ENCODE peak calls at places on chromosomes 12 and 14, in nine cellular contexts. C, P, B, W, M, F, N, Y and S are unnamed samples.

GRCh38 chr14:95535226-95536021 is 574 bp downstream of the GLRX5 start:
- DNase-seq in C (no peak), P (peak), B (no peak), W (no peak), M (no peak), F (peak), N (no peak), Y (no peak), S (no peak)

GRCh38 chr12:85835810-85836715 is at the start of gene RASSF9:
- DNase-seq in C (no peak), P (peak), B (peak), W (no peak), M (no peak), F (no peak), N (no peak), Y (peak), S (no peak)

GRCh38 chr12:115657081-115658013 is 620.1 kb downstream of the MED13L start:
- DNase-seq in C (no peak), P (no peak), B (no peak), W (no peak), M (no peak), F (no peak), N (no peak), Y (no peak), S (no peak)

GRCh38 chr14:35829449-35829848 is 3.3 kb downstream of the BRMS1L start:
- DNase-seq in C (no peak), P (no peak), B (no peak), W (no peak), M (no peak), F (no peak), N (no peak), Y (no peak), S (no peak)

GRCh38 chr14:61877050-61877390 is 114.8 kb downstream of the SNAPC1 start:
- DNase-seq in C (no peak), P (no peak), B (no peak), W (no peak), M (no peak), F (no peak), N (no peak), Y (no peak), S (no peak)

GRCh38 chr14:35808076-35808657 is 928 bp downstream of the RALGAPA1 start:
- DNase-seq in C (no peak), P (no peak), B (no peak), W (no peak), M (no peak), F (no peak), N (peak), Y (no peak), S (no peak)

GRCh38 chr14:103698380-103699260 is 16.6 kb downstream of the XRCC3 start:
- DNase-seq in C (no peak), P (peak), B (no peak), W (no peak), M (no peak), F (no peak), N (no peak), Y (no peak), S (peak)

GRCh38 chr14:39267592-39268112 is 33.9 kb downstream of the MIA2 start:
- DNase-seq in C (no peak), P (no peak), B (no peak), W (peak), M (no peak), F (no peak), N (peak), Y (peak), S (no peak)

GRCh38 chr12:132904718-132905328 is 17.4 kb upstream of the CHFR start:
- DNase-seq in C (peak), P (peak), B (peak), W (peak), M (peak), F (peak), N (no peak), Y (no peak), S (peak)

GRCh38 chr12:111597731-111598636 is 1.1 kb downstream of the ATXN2 start:
- DNase-seq in C (peak), P (peak), B (peak), W (peak), M (peak), F (peak), N (no peak), Y (no peak), S (peak)

GRCh38 chr14:102498678-102499265 is 10.8 kb downstream of the ANKRD9 start:
- DNase-seq in C (no peak), P (no peak), B (no peak), W (no peak), M (no peak), F (no peak), N (no peak), Y (no peak), S (no peak)